ENCODE peak calls at places on chromosome 19, in five cellular contexts. O, V, S, J and X are unnamed samples.

GRCh38 chr19:13029893-13030292 is 34.6 kb downstream of the NFIX start:
- DNase-seq in O (no peak), V (no peak), S (no peak), J (no peak), X (no peak)

GRCh38 chr19:42540071-42540553 is 11.8 kb upstream of the CEACAM1 start:
- DNase-seq in O (peak; percentile 12), V (peak; percentile 11), S (no peak), J (no peak), X (no peak)

GRCh38 chr19:45494261-45494916 is 2.5 kb downstream of the RTN2 start:
- DNase-seq in O (no peak), V (no peak), S (no peak), J (no peak), X (no peak)

GRCh38 chr19:4362871-4363545 is 19.6 kb downstream of the MPND start:
- DNase-seq in O (no peak), V (no peak), S (no peak), J (peak; percentile 37), X (no peak)

GRCh38 chr19:5993516-5994406 is 15.8 kb upstream of the RANBP3 start:
- DNase-seq in O (peak; percentile 44), V (no peak), S (no peak), J (no peak), X (no peak)

GRCh38 chr19:34816708-34817107 is 43.7 kb upstream of the ZNF599 start:
- DNase-seq in O (no peak), V (no peak), S (no peak), J (no peak), X (no peak)

GRCh38 chr19:3365447-3366103 is 808 bp upstream of the NFIC start:
- DNase-seq in O (peak; percentile 66), V (peak; percentile 90), S (no peak), J (peak; percentile 69), X (no peak)

GRCh38 chr19:8251025-8251472 is 41.9 kb downstream of the CERS4 start:
- DNase-seq in O (peak; percentile 34), V (peak; percentile 81), S (no peak), J (peak; percentile 55), X (peak; percentile 32)

GRCh38 chr19:13844130-13844631 is 32.8 kb upstream of the NANOS3 start:
- DNase-seq in O (no peak), V (no peak), S (no peak), J (no peak), X (no peak)

GRCh38 chr19:6875218-6875617 is 12.2 kb upstream of the ADGRE1 start:
- DNase-seq in O (no peak), V (no peak), S (no peak), J (no peak), X (no peak)

GRCh38 chr19:5225486-5226345 is 114.9 kb downstream of the PTPRS start:
- DNase-seq in O (no peak), V (no peak), S (no peak), J (no peak), X (no peak)

GRCh38 chr19:18507021-18507726 is 14.7 kb downstream of the ELL start:
- DNase-seq in O (peak; percentile 82), V (no peak), S (no peak), J (no peak), X (no peak)

GRCh38 chr19:7477758-7478157 is 11.1 kb downstream of the PEX11G start:
- DNase-seq in O (no peak), V (no peak), S (no peak), J (no peak), X (no peak)

GRCh38 chr19:33194884-33195710 is 967 bp downstream of the LRP3 start:
- DNase-seq in O (peak; percentile 82), V (no peak), S (no peak), J (peak; percentile 81), X (no peak)

GRCh38 chr19:45542234-45542668 is 35.0 kb downstream of the VASP start:
- DNase-seq in O (no peak), V (no peak), S (no peak), J (no peak), X (no peak)

GRCh38 chr19:10517760-10518443 is 655 bp upstream of the S1PR5 start:
- DNase-seq in O (no peak), V (no peak), S (no peak), J (no peak), X (no peak)

GRCh38 chr19:1663854-1664253 is 11.4 kb upstream of the TCF3 start:
- DNase-seq in O (no peak), V (no peak), S (no peak), J (no peak), X (no peak)

GRCh38 chr19:51188227-51188559 is 36.7 kb upstream of the CD33 start:
- DNase-seq in O (no peak), V (no peak), S (no peak), J (no peak), X (no peak)

GRCh38 chr19:50795665-50796073 is 5.5 kb downstream of the ACP4 start:
- DNase-seq in O (no peak), V (no peak), S (no peak), J (no peak), X (no peak)

GRCh38 chr19:48633148-48634035 is 3.8 kb downstream of the DBP start:
- DNase-seq in O (peak; percentile 54), V (no peak), S (no peak), J (peak; percentile 67), X (no peak)

GRCh38 chr19:34254552-34255432 is at the start of gene GARRE1:
- DNase-seq in O (no peak), V (no peak), S (peak; percentile 4), J (peak; percentile 67), X (no peak)

GRCh38 chr19:15454371-15454800 is 4.6 kb upstream of the WIZ start:
- DNase-seq in O (no peak), V (no peak), S (no peak), J (peak; percentile 55), X (no peak)

GRCh38 chr19:28332351-28332750 is 880.6 kb downstream of the UQCRFS1 start:
- DNase-seq in O (no peak), V (no peak), S (no peak), J (no peak), X (no peak)

GRCh38 chr19:4375620-4376228 is 24.6 kb downstream of the SH3GL1 start:
- DNase-seq in O (no peak), V (peak; percentile 82), S (no peak), J (peak; percentile 46), X (peak; percentile 67)

GRCh38 chr19:17626456-17626855 is 61.7 kb downstream of the UNC13A start:
- DNase-seq in O (no peak), V (no peak), S (no peak), J (no peak), X (no peak)

GRCh38 chr19:19294914-19295313 is 21.8 kb upstream of the TM6SF2 start:
- DNase-seq in O (no peak), V (no peak), S (no peak), J (no peak), X (no peak)

GRCh38 chr19:10764340-10764894 is 46.5 kb downstream of the DNM2 start:
- DNase-seq in O (peak; percentile 52), V (no peak), S (no peak), J (no peak), X (no peak)

GRCh38 chr19:55690109-55690768 is 15.2 kb downstream of the EPN1 start:
- DNase-seq in O (no peak), V (no peak), S (no peak), J (no peak), X (no peak)

GRCh38 chr19:52190679-52191293 is 934 bp downstream of the PPP2R1A start:
- DNase-seq in O (peak; percentile 73), V (no peak), S (no peak), J (peak; percentile 53), X (no peak)

GRCh38 chr19:13056052-13056660 is 46.5 kb downstream of the LYL1 start:
- DNase-seq in O (no peak), V (peak; percentile 87), S (no peak), J (peak; percentile 71), X (peak; percentile 16)

GRCh38 chr19:33375760-33376159 is 2.3 kb downstream of the CEBPG start:
- DNase-seq in O (no peak), V (peak; percentile 33), S (no peak), J (no peak), X (no peak)

GRCh38 chr19:50358483-50359431 is 6.7 kb downstream of the NAPSA start:
- DNase-seq in O (no peak), V (peak; percentile 76), S (peak; percentile 63), J (peak; percentile 86), X (peak; percentile 46)

GRCh38 chr19:36115453-36116343 is at the start of gene TBCB:
- DNase-seq in O (no peak), V (no peak), S (peak; percentile 83), J (no peak), X (no peak)

GRCh38 chr19:42683917-42684513 is 56.3 kb downstream of the PSG3 start:
- DNase-seq in O (no peak), V (no peak), S (no peak), J (no peak), X (no peak)

GRCh38 chr19:42271861-42272534 is 2.9 kb downstream of the CIC start:
- DNase-seq in O (no peak), V (peak; percentile 60), S (no peak), J (peak; percentile 40), X (no peak)

GRCh38 chr19:8194528-8195275 is 14.5 kb upstream of the CERS4 start:
- DNase-seq in O (no peak), V (no peak), S (no peak), J (no peak), X (no peak)

GRCh38 chr19:45791744-45792481 is 732 bp downstream of the DMWD start:
- DNase-seq in O (no peak), V (no peak), S (no peak), J (no peak), X (no peak)

GRCh38 chr19:52748336-52748950 is 13.6 kb upstream of the ZNF611 start:
- DNase-seq in O (peak; percentile 21), V (no peak), S (no peak), J (no peak), X (no peak)